ENCODE peak calls at places on chromosome 16, in nine cellular contexts. O is right atrium auricular region, E is substantia nigra, R is esophagus squamous epithelium, A is testis, K is A549, P is Panc1, V is ascending aorta, X is fibroblast of lung. I is an unnamed sample.

GRCh38 chr16:88530051-88530857 is 39.9 kb upstream of the ZC3H18 start:
- DNase-seq in K (no peak), A (no peak), O (no peak), P (no peak), R (no peak), X (no peak), E (no peak), V (no peak), I (no peak)

GRCh38 chr16:60648260-60648659 is 1388.0 kb downstream of the CDH8 start:
- DNase-seq in O (no peak), V (no peak), P (no peak), A (no peak), E (no peak), R (no peak), K (no peak), X (no peak), I (no peak)

GRCh38 chr16:29818082-29818481 is 2.1 kb downstream of the PAGR1 start:
- DNase-seq in X (no peak), P (no peak), V (no peak), E (no peak), A (no peak), O (no peak), R (no peak), K (no peak), I (no peak)

GRCh38 chr16:17231972-17232371 is 238.8 kb downstream of the XYLT1 start:
- DNase-seq in R (no peak), P (no peak), E (no peak), V (no peak), K (no peak), O (no peak), A (no peak), X (no peak), I (no peak)

GRCh38 chr16:560701-561412 is 663 bp downstream of the PRR35 start:
- DNase-seq in K (no peak), O (no peak), X (no peak), A (no peak), P (no peak), V (no peak), R (no peak), E (no peak), I (no peak)

GRCh38 chr16:53159781-53160436 is 105.1 kb downstream of the CHD9 start:
- DNase-seq in O (no peak), X (peak), E (no peak), K (peak), A (no peak), P (peak), R (no peak), V (no peak), I (peak)

GRCh38 chr16:81495321-81496234 is 51.0 kb downstream of the CMIP start:
- DNase-seq in V (no peak), K (no peak), X (no peak), E (no peak), R (no peak), P (no peak), O (peak), A (no peak), I (no peak)

GRCh38 chr16:87669672-87670071 is 67.4 kb downstream of the JPH3 start:
- DNase-seq in O (no peak), R (no peak), V (no peak), K (no peak), P (no peak), A (no peak), X (no peak), E (no peak), I (no peak)

GRCh38 chr16:17252064-17252463 is 218.7 kb downstream of the XYLT1 start:
- DNase-seq in X (no peak), A (no peak), P (no peak), V (no peak), O (no peak), E (no peak), R (no peak), K (no peak), I (no peak)

GRCh38 chr16:5560084-5560483 is 462.5 kb upstream of the EEF2KMT start:
- DNase-seq in P (no peak), A (no peak), K (no peak), E (no peak), V (no peak), O (no peak), R (no peak), X (no peak), I (no peak)

GRCh38 chr16:68704232-68704867 is 32.7 kb upstream of the CDH1 start:
- DNase-seq in V (no peak), P (peak), O (no peak), K (peak), R (no peak), A (peak), X (peak), E (peak), I (peak)

GRCh38 chr16:56755038-56755437 is 25.1 kb downstream of the NUP93 start:
- DNase-seq in X (no peak), V (no peak), K (no peak), O (no peak), P (no peak), R (no peak), E (no peak), A (no peak), I (no peak)

GRCh38 chr16:14354561-14355351 is 275.3 kb downstream of the PARN start:
- DNase-seq in X (peak), P (no peak), A (peak), O (no peak), E (no peak), V (no peak), R (no peak), K (peak), I (no peak)

GRCh38 chr16:77596243-77596642 is 126.1 kb upstream of the NUDT7 start:
- DNase-seq in P (no peak), V (no peak), K (no peak), O (no peak), R (no peak), X (peak), E (no peak), A (no peak), I (no peak)

GRCh38 chr16:3594316-3595109 is 16.9 kb downstream of the SLX4 start:
- DNase-seq in E (no peak), K (no peak), V (no peak), R (no peak), X (no peak), O (no peak), P (no peak), A (no peak), I (no peak)

GRCh38 chr16:47197536-47198179 is 53.9 kb upstream of the NETO2 start:
- DNase-seq in E (no peak), R (no peak), X (peak), O (peak), A (no peak), V (no peak), K (no peak), P (no peak), I (no peak)

GRCh38 chr16:71441348-71441781 is 489 bp downstream of the TLE7 start:
- DNase-seq in K (no peak), X (no peak), V (no peak), E (no peak), O (no peak), P (no peak), A (peak), R (no peak), I (no peak)

GRCh38 chr16:3876695-3877094 is 3.8 kb downstream of the CREBBP start:
- DNase-seq in E (no peak), A (peak), O (no peak), V (no peak), P (no peak), R (no peak), K (no peak), X (peak), I (no peak)

GRCh38 chr16:55542459-55543082 is 23.9 kb upstream of the CAPNS2 start:
- DNase-seq in K (no peak), A (no peak), E (no peak), V (no peak), O (no peak), R (no peak), P (no peak), X (peak), I (no peak)

GRCh38 chr16:55737318-55737717 is 81.5 kb downstream of the SLC6A2 start:
- DNase-seq in R (no peak), E (no peak), P (no peak), A (no peak), K (no peak), O (peak), X (no peak), V (no peak), I (no peak)

GRCh38 chr16:51556694-51557327 is 405.7 kb upstream of the SALL1 start:
- DNase-seq in X (peak), O (no peak), R (no peak), K (peak), V (no peak), A (no peak), E (no peak), P (no peak), I (no peak)

GRCh38 chr16:66524601-66525164 is 25.2 kb downstream of the TK2 start:
- DNase-seq in A (no peak), R (no peak), K (no peak), V (no peak), O (no peak), X (no peak), E (no peak), P (no peak), I (peak)

DNA sequence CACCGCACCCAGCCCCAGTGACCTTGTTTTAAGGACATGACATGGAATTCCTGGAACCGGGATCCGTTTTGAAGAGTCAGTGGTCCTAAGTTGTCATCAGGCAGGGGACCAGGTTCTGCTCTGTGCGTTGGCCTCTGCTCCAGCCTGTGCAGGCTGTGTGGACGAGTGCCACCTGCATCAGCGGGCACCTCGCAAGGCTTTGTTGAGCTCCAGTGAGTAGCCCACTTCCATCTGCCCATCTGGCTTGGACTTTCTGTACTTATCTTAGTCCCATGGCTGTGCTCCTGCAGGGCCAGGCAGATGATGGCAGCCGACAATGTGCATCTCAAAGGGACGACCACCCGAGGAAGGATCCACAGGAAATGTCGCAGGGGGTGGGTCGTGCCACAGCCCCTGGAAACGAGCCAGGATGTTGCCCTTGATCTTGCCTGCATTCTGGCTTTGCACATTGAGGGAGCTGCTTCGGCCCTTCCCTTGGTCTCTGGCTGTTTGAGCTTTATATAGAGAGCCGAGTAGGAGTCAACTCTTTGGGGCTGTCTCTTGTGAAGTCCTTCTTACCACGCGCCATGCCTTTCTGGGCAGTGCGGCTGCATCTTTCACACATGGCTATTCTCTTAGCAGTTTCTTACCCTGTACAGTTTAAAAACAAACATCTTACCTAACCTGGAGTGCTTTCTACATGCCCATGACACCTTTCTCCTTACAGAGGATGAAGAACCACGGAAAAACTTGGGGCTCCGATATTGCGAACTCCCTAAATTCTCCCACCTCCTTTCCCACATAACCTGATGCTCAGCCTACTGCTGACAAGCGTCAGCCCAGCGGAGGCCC is 18.3 kb downstream of the KIAA0513 start:
- DNase-seq in E (no peak), O (no peak), X (no peak), A (no peak), V (no peak), P (no peak), K (no peak), R (no peak), I (no peak)
- H3K27ac ChIP-seq in E (no peak), O (no peak), X (no peak), A (no peak), V (no peak), P (no peak), K (no peak), R (no peak), I (no peak)

DNA sequence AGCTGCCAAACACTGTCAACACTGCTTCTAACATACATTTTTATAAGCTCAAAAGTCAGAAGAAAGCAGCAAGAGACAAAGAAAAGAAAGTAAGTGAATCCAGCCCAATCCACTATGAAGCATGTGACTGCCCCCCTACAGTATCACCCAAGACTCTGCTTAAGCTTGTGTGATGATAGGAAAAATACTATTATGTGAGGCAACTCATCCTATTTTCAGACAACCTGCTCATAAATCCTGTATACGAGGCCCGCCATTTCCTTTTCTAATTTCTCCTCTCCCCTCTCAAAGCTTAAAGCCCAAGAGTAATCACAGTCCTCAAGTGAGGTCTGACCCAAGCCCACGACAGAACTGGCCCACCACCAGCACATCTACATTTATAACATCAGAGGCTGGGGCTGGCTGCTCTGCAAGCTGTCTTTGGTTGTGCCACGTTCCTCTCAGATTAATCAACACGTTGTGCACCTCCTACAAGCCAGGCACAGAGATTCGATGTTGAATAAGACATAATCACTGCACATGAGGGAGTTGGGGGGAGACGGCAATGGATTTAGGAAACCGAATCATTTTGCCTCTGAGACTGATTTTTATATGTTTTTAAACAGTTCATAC is 16.2 kb downstream of the USP31 start:
- DNase-seq in K (no peak), R (no peak), E (no peak), X (peak), A (no peak), V (no peak), P (no peak), O (no peak), I (no peak)
- H3K27ac ChIP-seq in K (no peak), R (peak), E (peak), X (no peak), A (peak), V (peak), P (no peak), O (peak), I (peak)

GRCh38 chr16:75261590-75262078 is 10.2 kb upstream of the BCAR1 start:
- DNase-seq in R (no peak), V (no peak), E (no peak), A (no peak), K (no peak), O (no peak), X (no peak), P (no peak), I (no peak)
- H3K27ac ChIP-seq in R (no peak), V (peak), E (peak), A (peak), K (no peak), O (peak), X (peak), P (no peak), I (no peak)

DNA sequence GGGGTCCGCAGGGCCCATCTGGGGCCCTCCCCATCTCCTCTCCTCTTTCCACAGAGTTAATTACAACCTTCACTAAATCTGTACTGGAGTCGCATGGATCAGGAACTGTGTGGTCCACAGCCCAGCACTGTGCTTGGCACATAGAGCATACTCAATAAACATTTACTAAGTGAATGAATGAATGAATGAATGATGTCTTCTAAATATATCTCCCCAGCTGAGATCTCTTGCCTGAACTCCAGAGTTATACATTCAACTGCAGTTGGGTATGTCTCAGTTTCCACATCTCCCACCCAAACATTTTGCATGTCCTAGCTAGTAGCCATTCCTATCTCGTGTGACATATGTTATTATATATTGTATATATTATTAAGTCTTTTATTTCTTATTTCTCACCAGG is 28.7 kb upstream of the IL21R start:
- DNase-seq in R (no peak), O (no peak), X (no peak), V (no peak), K (no peak), A (no peak), E (no peak), P (no peak), I (no peak)
- H3K27ac ChIP-seq in R (no peak), O (no peak), X (no peak), V (no peak), K (no peak), A (no peak), E (no peak), P (no peak), I (no peak)

GRCh38 chr16:86579268-86580062 is 1.1 kb downstream of the FOXL1 start:
- DNase-seq in A (no peak), P (no peak), V (no peak), O (no peak), E (no peak), K (no peak), X (no peak), R (no peak), I (no peak)
- H3K27ac ChIP-seq in A (peak), P (peak), V (peak), O (peak), E (no peak), K (no peak), X (peak), R (no peak), I (no peak)